ENCODE peak calls at places on chromosomes 11 and 22, in four cellular contexts. D, E, A and M are unnamed samples. For H4K20me1, the result is how much of the 10 kb centered on the place peaks cover.

GRCh38 chr11:35030716-35031213 is 108.2 kb upstream of the CD44 start:
- DNase-seq in E (no peak), D (peak), A (peak), M (peak)

GRCh38 chr22:19888131-19888746 is 33.6 kb upstream of the GNB1L start:
- DNase-seq in D (no peak), E (no peak), A (no peak), M (no peak)

GRCh38 chr11:13462311-13462927 is 603 bp downstream of the BTBD10 start:
- DNase-seq in A (peak), E (no peak), D (peak), M (peak)

GRCh38 chr11:66090288-66090687 is 20.2 kb downstream of the PACS1 start:
- DNase-seq in D (no peak), A (no peak), E (no peak), M (no peak)

GRCh38 chr11:107789767-107790166 is 68.8 kb downstream of the SLC35F2 start:
- DNase-seq in A (no peak), D (no peak), E (no peak), M (no peak)

GRCh38 chr11:32006799-32007388 is 84.0 kb upstream of the RCN1 start:
- DNase-seq in D (peak), A (peak), E (peak), M (peak)

GRCh38 chr11:19392321-19392720 is 151.6 kb upstream of the E2F8 start:
- DNase-seq in A (no peak), E (no peak), D (no peak), M (no peak)

GRCh38 chr22:44263547-44263946 is 49.2 kb downstream of the SHISAL1 start:
- DNase-seq in D (no peak), A (no peak), E (no peak), M (no peak)

GRCh38 chr11:70095541-70096252 is 17.6 kb downstream of the ANO1 start:
- DNase-seq in A (no peak), D (no peak), E (no peak), M (no peak)

GRCh38 chr11:45859661-45860140 is 12.4 kb downstream of the CRY2 start:
- DNase-seq in A (no peak), D (no peak), E (no peak), M (peak)

GRCh38 chr11:31790649-31791048 is 20.5 kb downstream of the PAX6 start:
- DNase-seq in A (no peak), E (no peak), D (no peak), M (no peak)

GRCh38 chr22:46366327-46366731 is 30.8 kb downstream of the TRMU start:
- DNase-seq in E (no peak), D (no peak), A (no peak), M (no peak)

GRCh38 chr22:23106906-23107367 is 34.9 kb downstream of the RSPH14 start:
- DNase-seq in E (no peak), A (peak), D (no peak), M (no peak)

GRCh38 chr22:37244114-37244921 is at the start of gene RAC2:
- DNase-seq in A (peak), D (peak), E (no peak), M (peak)

GRCh38 chr22:22425366-22425765 is 83.2 kb downstream of the ZNF280B start:
- DNase-seq in A (peak), D (no peak), E (no peak), M (no peak)

GRCh38 chr11:122755941-122756340 is 82.4 kb upstream of the CRTAM start:
- DNase-seq in D (no peak), A (no peak), E (no peak), M (no peak)

GRCh38 chr22:32644252-32645100 is 157.0 kb upstream of the TIMP3 start:
- DNase-seq in E (no peak), D (no peak), A (no peak), M (no peak)

GRCh38 chr22:19523240-19524169 is 705 bp downstream of the CLDN5 start:
- DNase-seq in D (no peak), A (peak), E (no peak), M (peak)

GRCh38 chr11:10409207-10409661 is 45.8 kb upstream of the AMPD3 start:
- DNase-seq in D (no peak), E (no peak), A (no peak), M (no peak)

GRCh38 chr11:66363805-66364535 is 7.6 kb downstream of the SLC29A2 start:
- DNase-seq in A (peak), D (no peak), E (no peak), M (no peak)

GRCh38 chr22:50208939-50209892 is 8.4 kb downstream of the SELENOO start:
- DNase-seq in A (no peak), D (no peak), E (no peak), M (no peak)

GRCh38 chr11:83168756-83169155 is 11.8 kb downstream of the PCF11 start:
- DNase-seq in A (no peak), E (no peak), D (no peak), M (no peak)

GRCh38 chr11:70503878-70504240 is 105.5 kb downstream of the CTTN start:
- DNase-seq in D (no peak), E (no peak), A (peak), M (no peak)

GRCh38 chr11:72935705-72936104 is 121.5 kb downstream of the ATG16L2 start:
- DNase-seq in D (no peak), A (no peak), E (no peak), M (peak)

GRCh38 chr11:77074205-77074604 is 7.4 kb downstream of the CAPN5 start:
- DNase-seq in E (no peak), D (no peak), A (no peak), M (no peak)

GRCh38 chr11:115324569-115325432 is 179.4 kb downstream of the CADM1 start:
- DNase-seq in A (peak), D (no peak), E (peak), M (peak)

GRCh38 chr22:36934940-36935610 is 21.6 kb downstream of the CSF2RB start:
- DNase-seq in E (no peak), A (no peak), D (no peak), M (no peak)

GRCh38 chr11:93663021-93663420 is 1.5 kb downstream of the CEP295 start:
- DNase-seq in D (no peak), E (no peak), A (no peak), M (no peak)

DNA sequence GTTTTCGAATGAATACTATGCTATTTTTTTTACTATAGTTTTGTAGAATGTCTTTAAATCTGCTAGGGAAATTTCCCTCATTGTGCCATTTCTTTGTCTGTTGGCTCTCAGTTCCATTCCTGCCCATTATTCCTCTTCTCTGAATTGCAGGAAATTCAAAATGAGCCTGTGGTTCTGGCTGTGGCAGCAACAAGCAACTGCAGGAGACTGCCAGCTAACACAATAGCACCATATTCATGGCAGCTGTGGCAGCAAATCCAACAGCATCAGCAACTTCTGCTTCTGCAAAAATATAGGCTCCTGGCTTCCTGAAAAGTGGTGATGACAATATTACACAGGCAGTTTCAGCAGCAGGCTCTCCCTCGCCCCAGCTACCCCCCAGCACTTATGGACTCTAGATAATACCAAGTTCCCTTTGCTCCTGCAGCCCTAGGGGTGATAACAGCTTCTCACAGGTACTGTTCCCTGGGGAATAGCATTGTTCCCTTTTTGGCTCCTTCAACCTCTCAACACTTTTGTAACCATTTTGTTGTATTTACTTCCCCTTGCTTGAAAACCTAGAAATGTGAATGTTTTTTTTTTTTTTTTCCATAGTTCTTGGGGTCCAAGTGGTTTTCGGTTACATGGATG is 9.3 kb downstream of the PATE4 start:
- DNase-seq in A (no peak), D (no peak), E (no peak), M (peak)
- H2AFZ ChIP-seq in A (no peak), D (no peak), E (no peak), M (no peak)

GRCh38 chr22:38505595-38506117 is 455 bp downstream of the DDX17 start:
- DNase-seq in E (no peak), D (no peak), A (peak), M (peak)

GRCh38 chr22:38504731-38505594 is 1.1 kb downstream of the DDX17 start:
- DNase-seq in E (no peak), D (no peak), A (no peak), M (peak)

GRCh38 chr22:38503021-38503420 is 3.1 kb downstream of the DDX17 start:
- DNase-seq in A (no peak), E (no peak), D (no peak), M (peak)

GRCh38 chr22:38497869-38498268 is 8.2 kb downstream of the DDX17 start:
- DNase-seq in A (no peak), D (no peak), E (no peak), M (no peak)

GRCh38 chr22:38501797-38502672 is 4.1 kb downstream of the DDX17 start:
- DNase-seq in A (no peak), D (no peak), E (no peak), M (no peak)
- H4K20me1 ChIP-seq in A (under half), D (under half), E (under half), M (under half)

GRCh38 chr11:116454951-116455350 is 317.8 kb downstream of the BUD13 start:
- DNase-seq in D (no peak), A (no peak), E (no peak), M (no peak)
- TF ChIP-seq MAX in D (no peak), A (no peak), E (no peak), M (no peak)

GRCh38 chr11:67387518-67387917 is 4.3 kb upstream of the RAD9A start:
- DNase-seq in E (no peak), D (no peak), A (no peak), M (no peak)

GRCh38 chr11:67382481-67383136 is 9.2 kb upstream of the RAD9A start:
- DNase-seq in D (peak), E (no peak), A (peak), M (peak)

GRCh38 chr11:67387074-67387473 is 4.7 kb upstream of the RAD9A start:
- DNase-seq in A (no peak), E (no peak), D (no peak), M (no peak)

GRCh38 chr11:67381244-67381972 is 8.0 kb upstream of the CLCF1 start:
- DNase-seq in E (no peak), D (no peak), A (no peak), M (no peak)

DNA sequence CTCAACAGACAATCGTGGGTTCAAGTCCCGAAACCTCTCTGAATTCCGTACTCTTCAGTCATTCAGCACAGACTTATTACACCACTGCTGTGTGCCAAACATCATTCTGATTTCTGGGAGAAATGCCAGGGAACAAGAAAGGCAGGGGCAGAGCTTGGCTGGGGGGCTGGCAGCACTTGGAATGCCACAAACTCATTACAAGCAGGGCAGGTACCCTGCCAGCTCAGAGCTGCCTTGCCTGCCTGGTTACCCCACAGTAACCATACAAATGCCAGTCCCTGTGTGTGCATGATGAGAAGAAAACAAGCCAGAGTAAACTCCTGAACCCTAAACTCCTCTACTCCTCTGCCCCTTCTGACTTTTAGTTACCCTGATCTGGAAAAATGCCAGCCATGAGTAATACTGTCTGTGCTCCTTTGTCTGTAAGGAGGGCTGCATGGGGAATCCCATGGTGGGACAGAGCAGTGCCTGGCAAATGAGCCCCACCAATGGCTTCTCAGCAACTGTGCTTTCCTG is 6.9 kb upstream of the RAD9A start:
- DNase-seq in A (no peak), E (no peak), D (no peak), M (peak)
- H2AFZ ChIP-seq in A (no peak), E (no peak), D (no peak), M (no peak)

GRCh38 chr11:61361237-61361636 is 445 bp downstream of the CYB561A3 start:
- DNase-seq in A (peak), D (no peak), E (no peak), M (no peak)
- H4K20me1 ChIP-seq in A (under half), D (under half), E (under half), M (under half)

DNA sequence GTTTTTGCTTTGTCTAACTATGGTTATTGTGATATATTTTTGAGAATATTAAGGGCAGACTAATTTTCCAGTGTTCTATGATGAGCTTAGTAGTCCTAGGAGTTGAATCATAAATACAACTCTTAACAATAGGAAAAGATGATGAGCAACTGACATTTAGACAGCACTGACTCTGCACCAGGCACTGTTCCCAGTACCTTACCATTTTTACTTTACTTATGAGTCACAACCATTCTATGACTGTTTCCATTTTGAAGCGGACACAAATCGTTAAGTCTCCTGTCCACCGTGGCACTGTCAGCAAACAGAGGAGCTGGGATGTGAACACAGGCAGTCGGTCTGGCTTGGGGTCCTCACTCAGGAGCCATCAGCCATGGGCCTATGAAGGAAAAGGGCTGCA is 3.4 kb upstream of the SCGB2A2 start:
- DNase-seq in D (no peak), A (no peak), E (no peak), M (peak)
- TF ChIP-seq MAX in D (no peak), A (no peak), E (no peak), M (no peak)

GRCh38 chr22:27314276-27314807 is 487.2 kb downstream of the MN1 start:
- DNase-seq in D (no peak), E (no peak), A (peak), M (peak)
- H2AFZ ChIP-seq in D (no peak), E (no peak), A (no peak), M (no peak)

DNA sequence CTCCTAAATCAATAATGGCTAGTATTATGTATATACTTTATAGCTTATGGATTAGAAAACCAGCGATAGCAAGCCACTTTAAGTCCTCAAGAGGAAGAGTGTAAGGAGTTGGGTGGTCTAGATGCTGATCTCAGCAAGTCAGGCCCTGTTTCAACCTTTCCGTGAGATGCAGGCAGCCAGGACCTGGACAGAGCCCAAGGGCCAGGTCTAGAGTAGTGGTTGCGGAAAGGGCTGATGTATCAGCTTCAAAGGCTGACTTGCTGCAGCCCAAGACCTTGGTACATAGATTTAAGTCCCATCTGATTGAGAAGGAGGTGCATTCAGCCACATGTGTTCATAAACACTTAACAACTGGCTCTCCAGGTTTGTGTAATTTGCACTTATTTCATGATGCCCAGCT is 33.4 kb downstream of the FLI1 start:
- DNase-seq in A (no peak), E (no peak), D (no peak), M (peak)
- H4K20me1 ChIP-seq in A (under half), E (under half), D (under half), M (under half)